ENCODE peak calls at places on chromosomes 4 and X, in eight cellular contexts. N is adrenal gland, A is iris pigment epithelial cell, C is heart left ventricle, Y is posterior cingulate gyrus, Q is NCI-H1436, B is epithelial cell of esophagus, E is substantia nigra. D is an unnamed sample.

GRCh38 chr4:38075370-38076152 is 115.4 kb downstream of the PTTG2 start:
- DNase-seq in N (no peak), A (peak), C (no peak), Y (no peak), Q (no peak), B (peak), E (no peak), D (peak)

GRCh38 chr4:145098675-145099037 is 545 bp downstream of the ABCE1 start:
- DNase-seq in N (peak), A (peak), C (no peak), Y (no peak), Q (no peak), B (peak), E (no peak), D (peak)

GRCh38 chr4:127239902-127240575 is 392.7 kb upstream of the INTU start:
- DNase-seq in N (no peak), A (no peak), C (no peak), Y (no peak), Q (no peak), B (no peak), E (no peak), D (no peak)

GRCh38 chr4:76665139-76665538 is 230.1 kb downstream of the SHROOM3 start:
- DNase-seq in N (no peak), A (peak), C (no peak), Y (no peak), Q (no peak), B (peak), E (no peak), D (no peak)

GRCh38 chr4:87391783-87392054 is 731 bp upstream of the HSD17B11 start:
- DNase-seq in N (no peak), A (peak), C (no peak), Y (no peak), Q (no peak), B (no peak), E (no peak), D (no peak)

GRCh38 chr4:25174674-25175073 is 14.4 kb upstream of the SEPSECS start:
- DNase-seq in N (no peak), A (peak), C (no peak), Y (no peak), Q (no peak), B (peak), E (no peak), D (no peak)

GRCh38 chrX:22165732-22166457 is 106.8 kb upstream of the CBLL2 start:
- DNase-seq in N (no peak), A (peak), C (no peak), Y (no peak), Q (no peak), B (peak), E (no peak), D (peak)

GRCh38 chr4:180923476-180923875 is 1319.7 kb upstream of the TENM3 start:
- DNase-seq in N (no peak), A (peak), C (no peak), Y (no peak), Q (no peak), B (peak), E (no peak), D (no peak)

GRCh38 chr4:40190465-40190864 is 6.4 kb upstream of the RHOH start:
- DNase-seq in N (no peak), A (no peak), C (no peak), Y (no peak), Q (no peak), B (no peak), E (no peak), D (no peak)

D was measured in amniotic epithelial cell.